ENCODE peak calls at places on chromosomes 6 and 20, in ten cellular contexts. One of them, this sample, is unnamed.

GRCh38 chr20:22768266-22768665 is 183.9 kb upstream of the FOXA2 start:
- DNase-seq in GM12878: no peak
- DNase-seq in upper lobe of left lung: no peak
- DNase-seq in stomach: no peak
- DNase-seq in spleen: no peak
- DNase-seq in breast epithelium: no peak
- DNase-seq in sigmoid colon: no peak
- DNase-seq in endothelial cell of umbilical vein: no peak
- DNase-seq in suprapubic skin: no peak
- DNase-seq in transverse colon: no peak
- DNase-seq in this sample: no peak

GRCh38 chr20:19008497-19008896 is 194.9 kb downstream of the SCP2D1 start:
- DNase-seq in GM12878: no peak
- DNase-seq in upper lobe of left lung: no peak
- DNase-seq in stomach: no peak
- DNase-seq in spleen: no peak
- DNase-seq in breast epithelium: no peak
- DNase-seq in sigmoid colon: no peak
- DNase-seq in endothelial cell of umbilical vein: no peak
- DNase-seq in suprapubic skin: no peak
- DNase-seq in transverse colon: no peak
- DNase-seq in this sample: no peak

GRCh38 chr20:32449890-32450401 is 91.8 kb downstream of the ASXL1 start:
- DNase-seq in GM12878: no peak
- DNase-seq in upper lobe of left lung: no peak
- DNase-seq in stomach: no peak
- DNase-seq in spleen: peak
- DNase-seq in breast epithelium: no peak
- DNase-seq in sigmoid colon: no peak
- DNase-seq in endothelial cell of umbilical vein: no peak
- DNase-seq in suprapubic skin: no peak
- DNase-seq in transverse colon: no peak
- DNase-seq in this sample: no peak

GRCh38 chr6:41922154-41922553 is 855 bp downstream of the BYSL start:
- DNase-seq in GM12878: no peak
- DNase-seq in upper lobe of left lung: no peak
- DNase-seq in stomach: no peak
- DNase-seq in spleen: no peak
- DNase-seq in breast epithelium: no peak
- DNase-seq in sigmoid colon: no peak
- DNase-seq in endothelial cell of umbilical vein: no peak
- DNase-seq in suprapubic skin: no peak
- DNase-seq in transverse colon: no peak
- DNase-seq in this sample: no peak

GRCh38 chr6:136225496-136225895 is 24.6 kb downstream of the MTFR2 start:
- DNase-seq in GM12878: no peak
- DNase-seq in upper lobe of left lung: no peak
- DNase-seq in stomach: no peak
- DNase-seq in spleen: no peak
- DNase-seq in breast epithelium: no peak
- DNase-seq in sigmoid colon: no peak
- DNase-seq in endothelial cell of umbilical vein: no peak
- DNase-seq in suprapubic skin: no peak
- DNase-seq in transverse colon: no peak
- DNase-seq in this sample: no peak

GRCh38 chr20:48704761-48705160 is 123.0 kb downstream of the PREX1 start:
- DNase-seq in GM12878: no peak
- DNase-seq in upper lobe of left lung: no peak
- DNase-seq in stomach: no peak
- DNase-seq in spleen: peak
- DNase-seq in breast epithelium: no peak
- DNase-seq in sigmoid colon: peak
- DNase-seq in endothelial cell of umbilical vein: no peak
- DNase-seq in suprapubic skin: no peak
- DNase-seq in transverse colon: no peak
- DNase-seq in this sample: no peak

GRCh38 chr20:55354700-55355099 is 650.6 kb downstream of the CBLN4 start:
- DNase-seq in GM12878: no peak
- DNase-seq in upper lobe of left lung: no peak
- DNase-seq in stomach: no peak
- DNase-seq in spleen: no peak
- DNase-seq in breast epithelium: no peak
- DNase-seq in sigmoid colon: no peak
- DNase-seq in endothelial cell of umbilical vein: no peak
- DNase-seq in suprapubic skin: no peak
- DNase-seq in transverse colon: no peak
- DNase-seq in this sample: no peak

GRCh38 chr6:47483516-47483852 is 5.9 kb downstream of the CD2AP start:
- DNase-seq in GM12878: no peak
- DNase-seq in upper lobe of left lung: no peak
- DNase-seq in stomach: no peak
- DNase-seq in spleen: no peak
- DNase-seq in breast epithelium: no peak
- DNase-seq in sigmoid colon: no peak
- DNase-seq in endothelial cell of umbilical vein: no peak
- DNase-seq in suprapubic skin: no peak
- DNase-seq in transverse colon: no peak
- DNase-seq in this sample: no peak

GRCh38 chr6:129874837-129875236 is 13.7 kb upstream of the TMEM244 start:
- DNase-seq in GM12878: no peak
- DNase-seq in upper lobe of left lung: no peak
- DNase-seq in stomach: no peak
- DNase-seq in spleen: no peak
- DNase-seq in breast epithelium: no peak
- DNase-seq in sigmoid colon: no peak
- DNase-seq in endothelial cell of umbilical vein: no peak
- DNase-seq in suprapubic skin: no peak
- DNase-seq in transverse colon: no peak
- DNase-seq in this sample: no peak

GRCh38 chr6:20400476-20401402 is 940 bp upstream of the E2F3 start:
- DNase-seq in GM12878: no peak
- DNase-seq in upper lobe of left lung: peak
- DNase-seq in stomach: no peak
- DNase-seq in spleen: peak
- DNase-seq in breast epithelium: no peak
- DNase-seq in sigmoid colon: peak
- DNase-seq in endothelial cell of umbilical vein: peak
- DNase-seq in suprapubic skin: peak
- DNase-seq in transverse colon: peak
- DNase-seq in this sample: no peak

GRCh38 chr6:20403080-20403765 is 1.5 kb downstream of the E2F3 start:
- DNase-seq in GM12878: peak
- DNase-seq in upper lobe of left lung: peak
- DNase-seq in stomach: peak
- DNase-seq in spleen: peak
- DNase-seq in breast epithelium: peak
- DNase-seq in sigmoid colon: peak
- DNase-seq in endothelial cell of umbilical vein: peak
- DNase-seq in suprapubic skin: peak
- DNase-seq in transverse colon: peak
- DNase-seq in this sample: peak

GRCh38 chr6:20399518-20399917 is 2.2 kb upstream of the E2F3 start:
- DNase-seq in GM12878: no peak
- DNase-seq in upper lobe of left lung: no peak
- DNase-seq in stomach: no peak
- DNase-seq in spleen: no peak
- DNase-seq in breast epithelium: no peak
- DNase-seq in sigmoid colon: no peak
- DNase-seq in endothelial cell of umbilical vein: no peak
- DNase-seq in suprapubic skin: no peak
- DNase-seq in transverse colon: no peak
- DNase-seq in this sample: no peak

GRCh38 chr6:20402181-20403079 is 751 bp downstream of the E2F3 start:
- DNase-seq in GM12878: no peak
- DNase-seq in upper lobe of left lung: peak
- DNase-seq in stomach: peak
- DNase-seq in spleen: peak
- DNase-seq in breast epithelium: no peak
- DNase-seq in sigmoid colon: peak
- DNase-seq in endothelial cell of umbilical vein: peak
- DNase-seq in suprapubic skin: peak
- DNase-seq in transverse colon: peak
- DNase-seq in this sample: peak

GRCh38 chr6:20401403-20402180 is at the start of gene E2F3:
- DNase-seq in GM12878: peak
- DNase-seq in upper lobe of left lung: peak
- DNase-seq in stomach: peak
- DNase-seq in spleen: peak
- DNase-seq in breast epithelium: peak
- DNase-seq in sigmoid colon: peak
- DNase-seq in endothelial cell of umbilical vein: peak
- DNase-seq in suprapubic skin: peak
- DNase-seq in transverse colon: peak
- DNase-seq in this sample: peak
- TF ChIP-seq POLR2A in GM12878: peak
- TF ChIP-seq POLR2A in upper lobe of left lung: no peak
- TF ChIP-seq POLR2A in stomach: no peak
- TF ChIP-seq POLR2A in spleen: no peak
- TF ChIP-seq POLR2A in breast epithelium: no peak
- TF ChIP-seq POLR2A in sigmoid colon: no peak
- TF ChIP-seq POLR2A in endothelial cell of umbilical vein: peak
- TF ChIP-seq POLR2A in suprapubic skin: no peak
- TF ChIP-seq POLR2A in transverse colon: peak
- TF ChIP-seq POLR2A in this sample: peak

GRCh38 chr20:49741940-49742339 is 28.3 kb upstream of the B4GALT5 start:
- DNase-seq in GM12878: no peak
- DNase-seq in upper lobe of left lung: no peak
- DNase-seq in stomach: no peak
- DNase-seq in spleen: no peak
- DNase-seq in breast epithelium: no peak
- DNase-seq in sigmoid colon: no peak
- DNase-seq in endothelial cell of umbilical vein: no peak
- DNase-seq in suprapubic skin: no peak
- DNase-seq in transverse colon: no peak
- DNase-seq in this sample: no peak
- H3K27ac ChIP-seq in GM12878: no peak
- H3K27ac ChIP-seq in upper lobe of left lung: no peak
- H3K27ac ChIP-seq in stomach: no peak
- H3K27ac ChIP-seq in spleen: no peak
- H3K27ac ChIP-seq in breast epithelium: no peak
- H3K27ac ChIP-seq in sigmoid colon: no peak
- H3K27ac ChIP-seq in endothelial cell of umbilical vein: no peak
- H3K27ac ChIP-seq in suprapubic skin: no peak
- H3K27ac ChIP-seq in transverse colon: no peak
- H3K27ac ChIP-seq in this sample: no peak

DNA sequence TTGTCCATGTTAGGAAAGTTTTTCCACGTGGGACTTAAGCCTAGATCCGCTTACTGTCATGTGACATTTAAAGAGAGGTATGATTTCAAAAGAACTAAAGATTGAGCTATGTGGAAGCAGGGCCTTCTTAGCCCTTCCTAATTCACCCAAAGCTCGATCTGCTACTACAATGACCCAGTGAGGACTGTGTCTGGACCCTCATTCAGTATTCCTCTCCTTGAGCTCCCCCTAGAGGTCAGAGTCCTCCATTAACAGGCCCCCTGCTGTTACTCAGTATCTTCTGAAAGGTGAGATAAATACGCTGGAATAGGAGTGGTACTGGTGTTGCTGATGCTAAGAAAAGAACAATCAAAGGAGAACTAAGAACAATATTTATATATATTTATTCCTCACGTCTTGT is 414.0 kb downstream of the GJA1 start:
- DNase-seq in GM12878: no peak
- DNase-seq in upper lobe of left lung: no peak
- DNase-seq in stomach: peak
- DNase-seq in spleen: no peak
- DNase-seq in breast epithelium: peak
- DNase-seq in sigmoid colon: peak
- DNase-seq in endothelial cell of umbilical vein: peak
- DNase-seq in suprapubic skin: no peak
- DNase-seq in transverse colon: peak
- DNase-seq in this sample: peak
- TF ChIP-seq POLR2AphosphoS5 in GM12878: no peak
- TF ChIP-seq POLR2AphosphoS5 in upper lobe of left lung: no peak
- TF ChIP-seq POLR2AphosphoS5 in stomach: no peak
- TF ChIP-seq POLR2AphosphoS5 in spleen: no peak
- TF ChIP-seq POLR2AphosphoS5 in breast epithelium: no peak
- TF ChIP-seq POLR2AphosphoS5 in sigmoid colon: no peak
- TF ChIP-seq POLR2AphosphoS5 in endothelial cell of umbilical vein: no peak
- TF ChIP-seq POLR2AphosphoS5 in suprapubic skin: no peak
- TF ChIP-seq POLR2AphosphoS5 in transverse colon: no peak
- TF ChIP-seq POLR2AphosphoS5 in this sample: no peak

GRCh38 chr6:28336284-28337024 is 506 bp upstream of the ZSCAN31 start:
- DNase-seq in GM12878: peak
- DNase-seq in upper lobe of left lung: no peak
- DNase-seq in stomach: no peak
- DNase-seq in spleen: no peak
- DNase-seq in breast epithelium: no peak
- DNase-seq in sigmoid colon: no peak
- DNase-seq in endothelial cell of umbilical vein: no peak
- DNase-seq in suprapubic skin: no peak
- DNase-seq in transverse colon: peak
- DNase-seq in this sample: peak

GRCh38 chr6:28337103-28337520 is 1.2 kb upstream of the ZSCAN31 start:
- DNase-seq in GM12878: no peak
- DNase-seq in upper lobe of left lung: no peak
- DNase-seq in stomach: no peak
- DNase-seq in spleen: no peak
- DNase-seq in breast epithelium: no peak
- DNase-seq in sigmoid colon: no peak
- DNase-seq in endothelial cell of umbilical vein: no peak
- DNase-seq in suprapubic skin: no peak
- DNase-seq in transverse colon: no peak
- DNase-seq in this sample: no peak

GRCh38 chr6:28334272-28335039 is 1.5 kb downstream of the ZSCAN31 start:
- DNase-seq in GM12878: no peak
- DNase-seq in upper lobe of left lung: no peak
- DNase-seq in stomach: no peak
- DNase-seq in spleen: no peak
- DNase-seq in breast epithelium: no peak
- DNase-seq in sigmoid colon: no peak
- DNase-seq in endothelial cell of umbilical vein: no peak
- DNase-seq in suprapubic skin: no peak
- DNase-seq in transverse colon: no peak
- DNase-seq in this sample: no peak

GRCh38 chr6:28335040-28335563 is 846 bp downstream of the ZSCAN31 start:
- DNase-seq in GM12878: no peak
- DNase-seq in upper lobe of left lung: no peak
- DNase-seq in stomach: no peak
- DNase-seq in spleen: peak
- DNase-seq in breast epithelium: no peak
- DNase-seq in sigmoid colon: no peak
- DNase-seq in endothelial cell of umbilical vein: no peak
- DNase-seq in suprapubic skin: no peak
- DNase-seq in transverse colon: no peak
- DNase-seq in this sample: no peak

DNA sequence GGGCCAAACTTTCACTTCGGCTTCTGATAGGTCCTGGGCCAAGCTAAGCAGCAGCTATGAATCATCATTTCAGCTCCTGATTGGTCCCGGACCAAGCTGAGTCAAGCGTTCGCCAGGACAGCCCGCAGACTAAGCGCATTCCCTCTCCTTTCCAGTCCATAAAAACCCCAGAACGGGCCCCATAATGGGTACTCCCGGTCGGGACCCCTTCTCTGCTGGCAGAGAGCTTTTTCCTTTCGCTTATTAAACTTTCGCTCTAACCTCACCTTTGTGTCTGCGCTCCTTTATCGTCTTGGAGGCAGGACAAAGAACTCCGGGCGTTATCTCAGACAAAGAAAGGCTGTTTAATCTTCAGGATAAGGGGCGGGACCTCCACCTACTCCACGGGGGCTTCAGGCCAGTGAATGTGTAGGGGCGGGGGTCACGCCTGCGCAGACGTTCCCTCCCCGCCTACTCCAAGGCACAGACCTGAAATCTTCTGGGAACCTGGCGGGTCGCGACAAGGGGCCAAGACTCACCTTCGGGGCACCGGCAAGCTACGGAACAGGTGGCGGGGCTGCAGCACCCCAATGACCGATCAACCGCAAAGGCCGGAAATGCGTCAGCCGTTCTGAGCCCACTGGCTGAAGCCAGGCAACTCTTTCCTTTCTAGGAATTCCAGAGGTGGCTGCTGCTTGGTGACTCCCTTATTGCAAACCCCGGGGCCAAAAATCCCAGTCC is at the start of gene ZSCAN31:
- DNase-seq in GM12878: peak
- DNase-seq in upper lobe of left lung: peak
- DNase-seq in stomach: peak
- DNase-seq in spleen: peak
- DNase-seq in breast epithelium: peak
- DNase-seq in sigmoid colon: peak
- DNase-seq in endothelial cell of umbilical vein: peak
- DNase-seq in suprapubic skin: peak
- DNase-seq in transverse colon: peak
- DNase-seq in this sample: peak
- TF ChIP-seq POLR2A in GM12878: peak
- TF ChIP-seq POLR2A in upper lobe of left lung: peak
- TF ChIP-seq POLR2A in stomach: no peak
- TF ChIP-seq POLR2A in spleen: no peak
- TF ChIP-seq POLR2A in breast epithelium: peak
- TF ChIP-seq POLR2A in sigmoid colon: peak
- TF ChIP-seq POLR2A in endothelial cell of umbilical vein: peak
- TF ChIP-seq POLR2A in suprapubic skin: no peak
- TF ChIP-seq POLR2A in transverse colon: peak
- TF ChIP-seq POLR2A in this sample: peak